ENCODE peak calls at places on chromosomes 1 and 21, in four cellular contexts. S is A549, T is IMR-90, L is SK-N-SH. R is an unnamed sample.

GRCh38 chr21:36654341-36654740 is 44.6 kb upstream of the SIM2 start:
- DNase-seq in S (no peak), T (no peak), L (no peak), R (no peak)

GRCh38 chr1:52157582-52157981 is 15.7 kb downstream of the ZFYVE9 start:
- DNase-seq in S (no peak), T (peak), L (no peak), R (no peak)

GRCh38 chr1:198528376-198528775 is 12.1 kb downstream of the ATP6V1G3 start:
- DNase-seq in S (no peak), T (peak), L (no peak), R (no peak)

GRCh38 chr21:18147678-18148077 is 97.0 kb upstream of the CHODL start:
- DNase-seq in S (no peak), T (no peak), L (no peak), R (no peak)

GRCh38 chr1:32729254-32730046 is 26.9 kb upstream of the SYNC start:
- DNase-seq in S (peak), T (peak), L (no peak), R (no peak)

GRCh38 chr21:29655577-29655976 is 284.2 kb downstream of the GRIK1 start:
- DNase-seq in S (no peak), T (no peak), L (no peak), R (no peak)

GRCh38 chr1:51863384-51863783 is 15.1 kb downstream of the NRDC start:
- DNase-seq in S (no peak), T (no peak), L (no peak), R (no peak)

GRCh38 chr1:55215194-55216021 is at the start of gene USP24:
- DNase-seq in S (peak), T (peak), L (peak), R (peak)

GRCh38 chr1:160972939-160973338 is 18.3 kb upstream of the ITLN2 start:
- DNase-seq in S (no peak), T (no peak), L (no peak), R (no peak)

GRCh38 chr1:29243023-29243862 is 6.9 kb downstream of the PTPRU start:
- DNase-seq in S (no peak), T (no peak), L (no peak), R (no peak)

GRCh38 chr1:37776946-37777516 is 12.1 kb upstream of the EPHA10 start:
- DNase-seq in S (no peak), T (no peak), L (no peak), R (no peak)

GRCh38 chr1:89262643-89263042 is 10.0 kb downstream of the GBP5 start:
- DNase-seq in S (no peak), T (peak), L (no peak), R (no peak)

GRCh38 chr1:228426518-228427175 is 10.0 kb upstream of the TRIM17 start:
- DNase-seq in S (no peak), T (no peak), L (no peak), R (no peak)

GRCh38 chr1:92944901-92945747 is 16.1 kb downstream of the DIPK1A start:
- DNase-seq in S (no peak), T (no peak), L (no peak), R (no peak)

GRCh38 chr1:35929730-35930592 is 944 bp upstream of the AGO3 start:
- DNase-seq in S (no peak), T (peak), L (peak), R (peak)

GRCh38 chr21:32494946-32495703 is 82.6 kb downstream of the EVA1C start:
- DNase-seq in S (peak), T (peak), L (no peak), R (no peak)

GRCh38 chr1:39825432-39825941 is 36.8 kb upstream of the BMP8B start:
- DNase-seq in S (no peak), T (no peak), L (no peak), R (no peak)

GRCh38 chr1:40944326-40944725 is 35.2 kb upstream of the CTPS1 start:
- DNase-seq in S (peak), T (peak), L (no peak), R (no peak)

GRCh38 chr1:231591466-231591865 is 35.1 kb upstream of the DISC1 start:
- DNase-seq in S (no peak), T (no peak), L (no peak), R (no peak)

GRCh38 chr1:208258277-208258676 is 14.1 kb upstream of the PLXNA2 start:
- DNase-seq in S (no peak), T (no peak), L (no peak), R (no peak)

GRCh38 chr1:155294520-155295182 is 6.6 kb downstream of the PKLR start:
- DNase-seq in S (no peak), T (no peak), L (no peak), R (no peak)

GRCh38 chr1:17122449-17123194 is 3.4 kb upstream of the PADI2 start:
- DNase-seq in S (peak), T (peak), L (no peak), R (no peak)

GRCh38 chr1:28580706-28581530 is 11.1 kb upstream of the RAB42 start:
- DNase-seq in S (peak), T (peak), L (peak), R (peak)

GRCh38 chr1:39845569-39846566 is 37.4 kb downstream of the TRIT1 start:
- DNase-seq in S (no peak), T (peak), L (peak), R (peak)

GRCh38 chr1:10401281-10401680 is 2.4 kb downstream of the PGD start:
- DNase-seq in S (no peak), T (peak), L (no peak), R (no peak)

GRCh38 chr1:35371506-35371905 is 103.0 kb downstream of the ZMYM4 start:
- DNase-seq in S (no peak), T (peak), L (no peak), R (peak)

GRCh38 chr1:32954183-32954582 is 10.4 kb downstream of the RNF19B start:
- DNase-seq in S (no peak), T (no peak), L (no peak), R (no peak)

GRCh38 chr1:50955116-50955515 is 5.0 kb downstream of the FAF1 start:
- DNase-seq in S (no peak), T (no peak), L (no peak), R (no peak)

GRCh38 chr1:208047975-208048374 is 137.1 kb upstream of the CD34 start:
- DNase-seq in S (no peak), T (no peak), L (no peak), R (no peak)

GRCh38 chr1:55050283-55050682 is 10.9 kb downstream of the PCSK9 start:
- DNase-seq in S (no peak), T (peak), L (no peak), R (no peak)

GRCh38 chr21:41043008-41043407 is 125.0 kb upstream of the BACE2 start:
- DNase-seq in S (peak), T (no peak), L (no peak), R (no peak)

GRCh38 chr1:111769517-111770146 is 13.9 kb downstream of the DDX20 start:
- DNase-seq in S (peak), T (peak), L (peak), R (peak)

GRCh38 chr1:68128157-68128556 is 77.7 kb upstream of the DIRAS3 start:
- DNase-seq in S (no peak), T (peak), L (no peak), R (peak)

DNA sequence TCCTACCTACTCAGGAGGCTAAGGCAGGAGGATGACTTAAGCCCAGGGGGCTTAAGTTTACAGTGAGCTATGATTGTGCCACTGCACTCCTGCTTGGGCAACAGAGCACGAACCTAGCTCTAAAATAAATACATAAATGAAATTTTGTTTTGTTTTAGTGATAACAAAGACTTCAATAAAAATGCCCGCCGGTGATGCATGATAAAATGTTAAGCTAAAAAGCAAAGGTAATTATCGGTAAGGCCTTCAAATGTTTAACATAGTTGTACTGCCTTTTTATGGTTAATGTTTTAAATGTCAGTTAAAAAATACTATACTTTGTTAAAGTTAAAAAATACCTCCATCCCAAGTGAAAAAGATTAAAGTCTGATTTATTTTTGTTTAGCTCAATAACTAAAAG is 27.0 kb downstream of the KDM5B start:
- DNase-seq in S (no peak), T (no peak), L (no peak), R (no peak)
- TF ChIP-seq RFX5 in S (no peak), T (no peak), L (no peak), R (no peak)

GRCh38 chr1:234844479-234845031 is 234.6 kb upstream of the IRF2BP2 start:
- DNase-seq in S (no peak), T (peak), L (no peak), R (no peak)
- TF ChIP-seq RFX5 in S (no peak), T (no peak), L (no peak), R (no peak)

GRCh38 chr21:27393726-27394125 is 426.8 kb upstream of the ADAMTS5 start:
- DNase-seq in S (no peak), T (peak), L (no peak), R (no peak)
- TF ChIP-seq RFX5 in S (no peak), T (no peak), L (no peak), R (no peak)

GRCh38 chr1:181166377-181167196 is 78.1 kb downstream of the IER5 start:
- DNase-seq in S (peak), T (peak), L (peak), R (peak)
- TF ChIP-seq RFX5 in S (no peak), T (no peak), L (peak), R (no peak)

DNA sequence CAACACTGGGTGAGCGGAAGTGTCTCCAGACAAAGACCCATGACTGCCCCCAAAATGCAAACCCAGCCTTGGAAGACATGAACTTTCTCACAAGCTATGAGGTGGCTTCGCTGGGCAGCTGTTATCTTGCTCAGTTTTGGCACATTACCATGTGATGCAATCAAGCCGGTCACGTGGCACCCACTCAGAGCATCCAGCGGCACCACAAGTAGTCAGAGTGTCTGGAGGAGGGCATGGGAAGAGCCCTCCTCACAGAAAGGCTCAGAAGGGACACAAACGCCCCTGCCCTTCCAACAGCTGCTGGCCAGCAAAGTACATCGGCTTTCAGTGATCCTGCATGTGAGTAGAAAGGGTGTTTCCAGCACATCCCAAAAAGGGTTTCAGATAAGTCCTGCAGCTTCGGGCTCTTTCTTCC is 145.5 kb upstream of the IRF2BP2 start:
- DNase-seq in S (no peak), T (peak), L (no peak), R (no peak)
- TF ChIP-seq RFX5 in S (no peak), T (no peak), L (no peak), R (no peak)

GRCh38 chr1:237032029-237032428 is 10.0 kb upstream of the RYR2 start:
- DNase-seq in S (peak), T (no peak), L (no peak), R (no peak)
- TF ChIP-seq RFX5 in S (no peak), T (no peak), L (no peak), R (no peak)

DNA sequence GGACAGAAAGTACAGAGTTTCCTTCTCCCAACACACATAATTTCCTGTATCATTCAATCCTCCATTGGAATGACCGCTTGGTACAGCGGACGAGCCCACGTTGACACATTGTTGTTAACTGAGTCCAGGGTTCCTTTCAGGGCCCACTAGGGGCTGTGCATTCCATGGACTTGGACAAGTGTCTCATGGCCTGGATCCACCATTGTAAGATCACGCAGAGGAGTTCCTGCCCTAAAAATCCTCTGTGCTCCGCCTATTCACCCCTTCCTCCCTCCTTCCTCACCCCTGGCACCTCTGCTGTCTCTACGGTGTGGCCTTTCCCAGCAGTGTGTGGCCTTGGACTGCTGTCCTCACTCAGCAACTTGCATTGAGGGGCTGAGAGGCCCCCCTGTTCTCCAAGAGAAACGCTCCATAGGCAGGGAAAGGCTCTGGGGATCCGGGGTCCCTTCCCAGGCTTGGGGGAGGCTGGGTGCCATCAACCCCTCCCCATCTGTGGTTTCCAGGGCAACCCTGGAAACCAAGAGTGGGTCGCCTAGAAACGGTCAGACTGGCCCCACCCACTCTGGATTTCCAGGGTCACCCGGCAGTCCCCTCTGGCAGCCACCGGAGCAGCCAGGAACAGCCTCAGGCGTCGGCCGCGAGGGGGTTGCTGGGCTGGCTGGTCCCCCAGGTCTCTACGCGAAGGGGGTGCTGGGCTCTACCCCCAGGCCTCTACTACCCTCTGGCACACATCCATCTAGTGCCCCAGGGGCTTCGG is 50.9 kb downstream of the MEGF6 start:
- DNase-seq in S (no peak), T (no peak), L (no peak), R (no peak)
- TF ChIP-seq RFX5 in S (no peak), T (no peak), L (no peak), R (no peak)

GRCh38 chr21:46128106-46128982 is 27.0 kb downstream of the FTCD start:
- DNase-seq in S (no peak), T (no peak), L (peak), R (no peak)
- TF ChIP-seq RFX5 in S (no peak), T (no peak), L (no peak), R (no peak)

R was measured in K562.